ENCODE peak calls at places on chromosomes 5 and 9, in five cellular contexts. J is stimulated activated naive CD4-positive, alpha-beta T cell; Q is DMS153; S is iris pigment epithelial cell; G is nephron progenitor cell. A is an unnamed sample.

GRCh38 chr5:164296603-164297080 is 791.2 kb downstream of the MAT2B start:
- DNase-seq in Q (no peak), G (peak), J (no peak), S (peak), A (no peak)

GRCh38 chr5:128199104-128199503 is 115.5 kb downstream of the SLC12A2 start:
- DNase-seq in S (peak), G (no peak), J (no peak), Q (no peak), A (no peak)

GRCh38 chr5:95069948-95070347 is 214.9 kb downstream of the MCTP1 start:
- DNase-seq in G (no peak), S (peak), J (no peak), Q (no peak), A (no peak)

GRCh38 chr9:116075191-116075590 is 78.4 kb upstream of the PAPPA start:
- DNase-seq in J (no peak), G (no peak), S (peak), Q (no peak), A (no peak)

GRCh38 chr5:109173395-109173794 is 236.4 kb downstream of the PJA2 start:
- DNase-seq in G (no peak), Q (no peak), S (no peak), J (no peak), A (no peak)

GRCh38 chr9:119372951-119373350 is 3.7 kb upstream of the BRINP1 start:
- DNase-seq in J (no peak), G (no peak), S (no peak), Q (no peak), A (no peak)

GRCh38 chr9:117355542-117355941 is 59.3 kb downstream of the ASTN2 start:
- DNase-seq in S (no peak), J (no peak), Q (no peak), G (no peak), A (no peak)

GRCh38 chr9:127537014-127537413 is 75.1 kb upstream of the STXBP1 start:
- DNase-seq in J (no peak), S (peak), G (no peak), Q (no peak), A (no peak)

GRCh38 chr5:154300207-154300606 is 109.7 kb downstream of the GALNT10 start:
- DNase-seq in J (no peak), Q (no peak), G (no peak), S (no peak), A (no peak)

GRCh38 chr5:141326088-141326854 is 4.0 kb upstream of the PCDHGA1 start:
- DNase-seq in S (peak), G (peak), Q (no peak), J (peak), A (peak)

GRCh38 chr5:68331202-68332108 is 115.9 kb downstream of the PIK3R1 start:
- DNase-seq in G (no peak), Q (no peak), S (peak), J (no peak), A (no peak)

GRCh38 chr9:130770679-130771442 is 64.2 kb upstream of the ABL1 start:
- DNase-seq in S (peak), Q (peak), G (no peak), J (no peak), A (peak)

GRCh38 chr5:18765304-18765703 is 1131.0 kb downstream of the TAF11L14 start:
- DNase-seq in J (no peak), Q (no peak), G (no peak), S (no peak), A (no peak)

GRCh38 chr9:128689293-128689770 is 310 bp downstream of the SET start:
- DNase-seq in Q (no peak), G (no peak), S (peak), J (peak), A (no peak)

GRCh38 chr9:113828211-113828610 is 47.9 kb upstream of the ZNF618 start:
- DNase-seq in G (no peak), Q (no peak), J (no peak), S (peak), A (no peak)

A was measured in immature natural killer cell.